ENCODE peak calls at places on chromosomes 4 and X, in seven cellular contexts. W is GM12864, G is coronary artery, B is stomach, E is osteocyte, V is AG10803, P is AG04449. K is an unnamed sample.

GRCh38 chr4:144209491-144209890 is 69.0 kb upstream of the GYPA start:
- DNase-seq in W (no peak), G (no peak), V (no peak), P (no peak), B (no peak), E (no peak), K (no peak)

GRCh38 chr4:1755297-1755696 is 34.0 kb downstream of the TACC3 start:
- DNase-seq in P (no peak), B (no peak), G (no peak), V (no peak), W (no peak), E (no peak), K (no peak)

GRCh38 chrX:110180928-110181310 is 137.0 kb downstream of the AMMECR1 start:
- DNase-seq in V (peak; percentile 80), P (peak; percentile 28), W (no peak), G (no peak), E (no peak), B (no peak), K (no peak)

GRCh38 chr4:48557478-48557877 is 67.4 kb downstream of the ZAR1 start:
- DNase-seq in G (no peak), P (no peak), B (no peak), V (no peak), E (no peak), W (no peak), K (no peak)

GRCh38 chr4:67871867-67872266 is 11.9 kb downstream of the TMPRSS11D start:
- DNase-seq in W (peak; percentile 7), P (no peak), E (no peak), B (no peak), G (no peak), V (peak; percentile 59), K (no peak)

GRCh38 chr4:141314627-141315026 is 93.9 kb downstream of the ZNF330 start:
- DNase-seq in V (no peak), E (no peak), B (no peak), W (no peak), G (no peak), P (no peak), K (no peak)

GRCh38 chrX:71282514-71283408 is 674 bp upstream of the NONO start:
- DNase-seq in B (no peak), G (no peak), W (peak; percentile 21), P (no peak), V (no peak), E (no peak), K (no peak)

GRCh38 chrX:373641-374471 is 12.9 kb downstream of the PPP2R3B start:
- DNase-seq in G (no peak), E (peak; percentile 84), V (peak; percentile 30), P (no peak), B (no peak), W (no peak), K (peak; percentile 48)

GRCh38 chr4:2714071-2714770 is 41.9 kb downstream of the TNIP2 start:
- DNase-seq in P (no peak), E (no peak), V (peak; percentile 17), B (no peak), W (no peak), G (no peak), K (no peak)

GRCh38 chr4:119040711-119041185 is 94.9 kb upstream of the MYOZ2 start:
- DNase-seq in V (peak; percentile 94), P (peak; percentile 79), B (no peak), G (no peak), E (no peak), W (no peak), K (no peak)

GRCh38 chrX:11908371-11908770 is 150.3 kb downstream of the MSL3 start:
- DNase-seq in W (peak; percentile 4), E (no peak), V (no peak), B (no peak), G (no peak), P (no peak), K (peak; percentile 13)

GRCh38 chrX:43224496-43224895 is 431.6 kb upstream of the MAOA start:
- DNase-seq in V (no peak), B (no peak), E (no peak), P (no peak), W (no peak), G (no peak), K (no peak)
- TF ChIP-seq CTCF in V (no peak), B (no peak), E (no peak), P (no peak), W (no peak), G (no peak), K (no peak)

GRCh38 chrX:124127496-124127895 is 166.0 kb downstream of the STAG2 start:
- DNase-seq in W (no peak), B (no peak), E (no peak), V (no peak), G (no peak), P (no peak), K (no peak)
- TF ChIP-seq CTCF in W (peak; percentile 20), B (no peak), E (no peak), V (no peak), G (no peak), P (no peak), K (peak; percentile 43)

GRCh38 chr4:184906480-184907097 is 80.8 kb upstream of the ACSL1 start:
- DNase-seq in B (no peak), G (no peak), W (no peak), E (no peak), V (no peak), P (no peak), K (peak; percentile 20)

GRCh38 chr4:184907810-184908209 is 82.0 kb upstream of the ACSL1 start:
- DNase-seq in W (no peak), V (no peak), G (no peak), E (no peak), B (no peak), P (no peak), K (no peak)

GRCh38 chr4:184902550-184902949 is 76.8 kb upstream of the ACSL1 start:
- DNase-seq in E (no peak), V (no peak), B (no peak), W (no peak), P (no peak), G (no peak), K (no peak)

GRCh38 chr4:184911310-184911709 is 85.5 kb upstream of the ACSL1 start:
- DNase-seq in G (no peak), E (no peak), P (no peak), B (peak; percentile 38), W (no peak), V (peak; percentile 10), K (no peak)

DNA sequence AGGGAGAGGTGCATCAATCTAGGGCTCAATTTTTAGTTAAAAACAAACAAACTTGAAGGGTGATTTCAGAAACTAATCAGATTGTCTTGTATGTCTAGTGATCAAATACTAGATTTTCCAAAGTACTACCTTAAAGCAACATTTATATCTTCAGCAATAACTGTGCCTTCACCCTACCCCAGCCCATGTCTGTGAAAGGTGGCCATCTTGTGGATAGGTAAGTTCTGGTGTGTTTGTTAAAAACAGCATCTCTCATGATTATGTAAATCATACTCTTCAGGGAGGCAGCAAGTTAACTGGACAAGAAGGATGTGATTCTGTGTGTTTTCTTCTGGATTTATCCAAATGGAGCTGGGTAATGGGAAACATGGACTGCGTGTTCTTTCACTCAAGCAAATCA is 81.4 kb upstream of the ACSL1 start:
- DNase-seq in G (no peak), B (no peak), W (no peak), E (no peak), V (no peak), P (no peak), K (no peak)
- TF ChIP-seq CTCF in G (no peak), B (no peak), W (peak; percentile 27), E (no peak), V (no peak), P (no peak), K (peak; percentile 20)

GRCh38 chr4:131091896-131092295 is 1995.9 kb downstream of the C4orf33 start:
- DNase-seq in B (no peak), E (no peak), P (no peak), W (no peak), V (no peak), G (no peak), K (no peak)
- TF ChIP-seq CTCF in B (no peak), E (peak; percentile 66), P (no peak), W (no peak), V (peak; percentile 14), G (no peak), K (no peak)

GRCh38 chrX:112147206-112147605 is 64.6 kb upstream of the TRPC5 start:
- DNase-seq in V (peak; percentile 8), W (no peak), E (no peak), B (no peak), P (no peak), G (no peak), K (no peak)
- TF ChIP-seq CTCF in V (peak; percentile 56), W (peak; percentile 48), E (peak; percentile 35), B (no peak), P (peak; percentile 21), G (peak; percentile 22), K (peak; percentile 57)

DNA sequence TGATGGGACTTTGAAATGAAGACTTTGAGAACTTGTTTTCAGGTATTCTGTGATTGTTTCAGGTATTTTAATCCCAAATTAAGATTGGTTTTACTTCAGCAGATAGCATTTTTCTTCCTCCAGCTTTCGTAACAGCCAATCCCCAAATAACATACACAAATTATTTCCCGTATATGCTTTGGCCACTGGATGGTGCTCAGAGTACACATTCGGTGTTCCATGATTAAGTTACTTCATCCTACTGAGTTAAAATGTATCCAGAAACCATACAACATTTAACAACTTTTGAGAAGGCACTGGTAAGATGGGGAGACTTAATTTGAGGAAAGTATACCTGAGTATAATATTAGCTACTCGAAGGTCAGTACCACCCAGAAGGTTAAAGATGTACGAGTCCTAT is 233.4 kb upstream of the FAM47A start:
- DNase-seq in G (no peak), V (peak; percentile 1), W (no peak), E (no peak), B (no peak), P (no peak), K (no peak)
- TF ChIP-seq CTCF in G (peak; percentile 34), V (peak; percentile 37), W (no peak), E (peak; percentile 59), B (peak; percentile 16), P (no peak), K (no peak)

GRCh38 chrX:10892605-10893225 is 218.4 kb upstream of the HCCS start:
- DNase-seq in P (peak; percentile 37), V (peak; percentile 81), E (no peak), G (no peak), B (no peak), W (no peak), K (no peak)
- TF ChIP-seq CTCF in P (no peak), V (no peak), E (no peak), G (no peak), B (no peak), W (no peak), K (no peak)

DNA sequence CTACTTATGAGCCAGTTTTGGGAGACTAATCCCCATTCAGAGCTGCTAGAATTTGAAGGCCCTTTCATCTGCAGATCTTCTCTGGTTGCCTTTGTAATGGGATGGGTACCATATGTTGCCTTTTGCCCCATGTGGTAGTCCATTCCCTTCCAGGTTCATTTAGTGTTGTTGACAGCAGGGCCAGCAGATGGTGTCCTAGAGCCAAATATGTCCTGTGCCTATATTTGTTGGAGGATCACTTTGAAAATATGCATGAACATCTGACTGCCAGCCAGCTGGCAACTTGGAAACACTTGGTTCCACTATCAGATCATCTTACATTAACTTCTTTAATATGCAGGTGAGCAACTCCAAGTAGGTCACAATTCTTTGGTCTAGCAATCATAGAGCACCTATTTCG is 30.4 kb downstream of the CFAP299 start:
- DNase-seq in W (peak; percentile 13), P (peak; percentile 33), E (no peak), G (no peak), V (peak; percentile 81), B (peak; percentile 54), K (no peak)
- TF ChIP-seq CTCF in W (peak; percentile 60), P (peak; percentile 72), E (peak; percentile 59), G (no peak), V (peak; percentile 89), B (peak; percentile 44), K (peak; percentile 57)